ENCODE peak calls at places on chromosomes 4 and X, in seven cellular contexts. One of them, this sample, is unnamed.

GRCh38 chr4:83503974-83504373 is 19.1 kb upstream of the ABRAXAS1 start:
- DNase-seq in T-cell: peak
- DNase-seq in NCI-H460: no peak
- DNase-seq in RPMI7951: no peak
- DNase-seq in stimulated activated CD8-positive, alpha-beta memory T cell treated with anti-CD3 and anti-CD28 coated beads, Interleukin-2, amount 100 ng/mL, for 48 hours: no peak
- DNase-seq in left ventricle myocardium inferior: no peak
- DNase-seq in EH: no peak
- DNase-seq in this sample: no peak

GRCh38 chr4:180617203-180617602 is 1626.0 kb upstream of the TENM3 start:
- DNase-seq in T-cell: no peak
- DNase-seq in NCI-H460: no peak
- DNase-seq in RPMI7951: peak
- DNase-seq in stimulated activated CD8-positive, alpha-beta memory T cell treated with anti-CD3 and anti-CD28 coated beads, Interleukin-2, amount 100 ng/mL, for 48 hours: no peak
- DNase-seq in left ventricle myocardium inferior: no peak
- DNase-seq in EH: no peak
- DNase-seq in this sample: no peak

GRCh38 chr4:120926358-120927025 is 4.0 kb upstream of the PRDM5 start:
- DNase-seq in T-cell: no peak
- DNase-seq in NCI-H460: no peak
- DNase-seq in RPMI7951: no peak
- DNase-seq in stimulated activated CD8-positive, alpha-beta memory T cell treated with anti-CD3 and anti-CD28 coated beads, Interleukin-2, amount 100 ng/mL, for 48 hours: no peak
- DNase-seq in left ventricle myocardium inferior: no peak
- DNase-seq in EH: peak
- DNase-seq in this sample: no peak

GRCh38 chrX:123504047-123504446 is 228.8 kb downstream of the THOC2 start:
- DNase-seq in T-cell: no peak
- DNase-seq in NCI-H460: no peak
- DNase-seq in RPMI7951: peak
- DNase-seq in stimulated activated CD8-positive, alpha-beta memory T cell treated with anti-CD3 and anti-CD28 coated beads, Interleukin-2, amount 100 ng/mL, for 48 hours: no peak
- DNase-seq in left ventricle myocardium inferior: no peak
- DNase-seq in EH: peak
- DNase-seq in this sample: no peak

GRCh38 chr4:891747-892146 is 40.4 kb downstream of the GAK start:
- DNase-seq in T-cell: no peak
- DNase-seq in NCI-H460: no peak
- DNase-seq in RPMI7951: no peak
- DNase-seq in stimulated activated CD8-positive, alpha-beta memory T cell treated with anti-CD3 and anti-CD28 coated beads, Interleukin-2, amount 100 ng/mL, for 48 hours: no peak
- DNase-seq in left ventricle myocardium inferior: no peak
- DNase-seq in EH: peak
- DNase-seq in this sample: peak

GRCh38 chrX:107729558-107730297 is 45.9 kb downstream of the TSC22D3 start:
- DNase-seq in T-cell: no peak
- DNase-seq in NCI-H460: no peak
- DNase-seq in RPMI7951: no peak
- DNase-seq in stimulated activated CD8-positive, alpha-beta memory T cell treated with anti-CD3 and anti-CD28 coated beads, Interleukin-2, amount 100 ng/mL, for 48 hours: no peak
- DNase-seq in left ventricle myocardium inferior: peak
- DNase-seq in EH: no peak
- DNase-seq in this sample: peak

GRCh38 chrX:74234829-74235228 is 69.2 kb upstream of the ZCCHC13 start:
- DNase-seq in T-cell: no peak
- DNase-seq in NCI-H460: no peak
- DNase-seq in RPMI7951: no peak
- DNase-seq in stimulated activated CD8-positive, alpha-beta memory T cell treated with anti-CD3 and anti-CD28 coated beads, Interleukin-2, amount 100 ng/mL, for 48 hours: no peak
- DNase-seq in left ventricle myocardium inferior: no peak
- DNase-seq in EH: no peak
- DNase-seq in this sample: no peak

GRCh38 chr4:40710484-40711269 is 39.1 kb upstream of the NSUN7 start:
- DNase-seq in T-cell: no peak
- DNase-seq in NCI-H460: no peak
- DNase-seq in RPMI7951: no peak
- DNase-seq in stimulated activated CD8-positive, alpha-beta memory T cell treated with anti-CD3 and anti-CD28 coated beads, Interleukin-2, amount 100 ng/mL, for 48 hours: no peak
- DNase-seq in left ventricle myocardium inferior: no peak
- DNase-seq in EH: no peak
- DNase-seq in this sample: no peak

GRCh38 chr4:17385403-17385802 is 126.5 kb downstream of the QDPR start:
- DNase-seq in T-cell: no peak
- DNase-seq in NCI-H460: no peak
- DNase-seq in RPMI7951: peak
- DNase-seq in stimulated activated CD8-positive, alpha-beta memory T cell treated with anti-CD3 and anti-CD28 coated beads, Interleukin-2, amount 100 ng/mL, for 48 hours: no peak
- DNase-seq in left ventricle myocardium inferior: no peak
- DNase-seq in EH: peak
- DNase-seq in this sample: peak

GRCh38 chrX:18415386-18415785 is 10.0 kb upstream of the CDKL5 start:
- DNase-seq in T-cell: no peak
- DNase-seq in NCI-H460: no peak
- DNase-seq in RPMI7951: no peak
- DNase-seq in stimulated activated CD8-positive, alpha-beta memory T cell treated with anti-CD3 and anti-CD28 coated beads, Interleukin-2, amount 100 ng/mL, for 48 hours: no peak
- DNase-seq in left ventricle myocardium inferior: no peak
- DNase-seq in EH: peak
- DNase-seq in this sample: peak

GRCh38 chr4:4327652-4328121 is 37.6 kb downstream of the ZBTB49 start:
- DNase-seq in T-cell: no peak
- DNase-seq in NCI-H460: no peak
- DNase-seq in RPMI7951: no peak
- DNase-seq in stimulated activated CD8-positive, alpha-beta memory T cell treated with anti-CD3 and anti-CD28 coated beads, Interleukin-2, amount 100 ng/mL, for 48 hours: no peak
- DNase-seq in left ventricle myocardium inferior: peak
- DNase-seq in EH: peak
- DNase-seq in this sample: peak

GRCh38 chr4:158446106-158446505 is 75.6 kb upstream of the RXFP1 start:
- DNase-seq in T-cell: no peak
- DNase-seq in NCI-H460: peak
- DNase-seq in RPMI7951: no peak
- DNase-seq in stimulated activated CD8-positive, alpha-beta memory T cell treated with anti-CD3 and anti-CD28 coated beads, Interleukin-2, amount 100 ng/mL, for 48 hours: no peak
- DNase-seq in left ventricle myocardium inferior: no peak
- DNase-seq in EH: peak
- DNase-seq in this sample: no peak

GRCh38 chrX:69362354-69362753 is 141.8 kb upstream of the NALF2 start:
- DNase-seq in T-cell: no peak
- DNase-seq in NCI-H460: no peak
- DNase-seq in RPMI7951: peak
- DNase-seq in stimulated activated CD8-positive, alpha-beta memory T cell treated with anti-CD3 and anti-CD28 coated beads, Interleukin-2, amount 100 ng/mL, for 48 hours: no peak
- DNase-seq in left ventricle myocardium inferior: no peak
- DNase-seq in EH: peak
- DNase-seq in this sample: no peak

GRCh38 chr4:40194602-40195161 is 2.1 kb upstream of the RHOH start:
- DNase-seq in T-cell: peak
- DNase-seq in NCI-H460: peak
- DNase-seq in RPMI7951: peak
- DNase-seq in stimulated activated CD8-positive, alpha-beta memory T cell treated with anti-CD3 and anti-CD28 coated beads, Interleukin-2, amount 100 ng/mL, for 48 hours: no peak
- DNase-seq in left ventricle myocardium inferior: no peak
- DNase-seq in EH: peak
- DNase-seq in this sample: no peak

GRCh38 chrX:47815901-47816845 is 20.5 kb upstream of the ZNF81 start:
- DNase-seq in T-cell: no peak
- DNase-seq in NCI-H460: no peak
- DNase-seq in RPMI7951: no peak
- DNase-seq in stimulated activated CD8-positive, alpha-beta memory T cell treated with anti-CD3 and anti-CD28 coated beads, Interleukin-2, amount 100 ng/mL, for 48 hours: no peak
- DNase-seq in left ventricle myocardium inferior: no peak
- DNase-seq in EH: peak
- DNase-seq in this sample: no peak

GRCh38 chr4:8850074-8850829 is 21.4 kb downstream of the HMX1 start:
- DNase-seq in T-cell: no peak
- DNase-seq in NCI-H460: no peak
- DNase-seq in RPMI7951: no peak
- DNase-seq in stimulated activated CD8-positive, alpha-beta memory T cell treated with anti-CD3 and anti-CD28 coated beads, Interleukin-2, amount 100 ng/mL, for 48 hours: no peak
- DNase-seq in left ventricle myocardium inferior: peak
- DNase-seq in EH: no peak
- DNase-seq in this sample: no peak

GRCh38 chrX:65203545-65203944 is 227.3 kb upstream of the ZC4H2 start:
- DNase-seq in T-cell: no peak
- DNase-seq in NCI-H460: no peak
- DNase-seq in RPMI7951: no peak
- DNase-seq in stimulated activated CD8-positive, alpha-beta memory T cell treated with anti-CD3 and anti-CD28 coated beads, Interleukin-2, amount 100 ng/mL, for 48 hours: no peak
- DNase-seq in left ventricle myocardium inferior: no peak
- DNase-seq in EH: no peak
- DNase-seq in this sample: no peak

GRCh38 chrX:151973851-151974335 is 583 bp downstream of the GABRE start:
- DNase-seq in T-cell: no peak
- DNase-seq in NCI-H460: peak
- DNase-seq in RPMI7951: peak
- DNase-seq in stimulated activated CD8-positive, alpha-beta memory T cell treated with anti-CD3 and anti-CD28 coated beads, Interleukin-2, amount 100 ng/mL, for 48 hours: no peak
- DNase-seq in left ventricle myocardium inferior: peak
- DNase-seq in EH: peak
- DNase-seq in this sample: peak

GRCh38 chr4:134762053-134762452 is 560.5 kb upstream of the PABPC4L start:
- DNase-seq in T-cell: no peak
- DNase-seq in NCI-H460: no peak
- DNase-seq in RPMI7951: no peak
- DNase-seq in stimulated activated CD8-positive, alpha-beta memory T cell treated with anti-CD3 and anti-CD28 coated beads, Interleukin-2, amount 100 ng/mL, for 48 hours: no peak
- DNase-seq in left ventricle myocardium inferior: no peak
- DNase-seq in EH: no peak
- DNase-seq in this sample: no peak

GRCh38 chrX:101219840-101220191 is 230 bp downstream of the DRP2 start:
- DNase-seq in T-cell: no peak
- DNase-seq in NCI-H460: no peak
- DNase-seq in RPMI7951: peak
- DNase-seq in stimulated activated CD8-positive, alpha-beta memory T cell treated with anti-CD3 and anti-CD28 coated beads, Interleukin-2, amount 100 ng/mL, for 48 hours: peak
- DNase-seq in left ventricle myocardium inferior: no peak
- DNase-seq in EH: peak
- DNase-seq in this sample: peak

GRCh38 chr4:68498413-68499007 is 51.2 kb downstream of the TMPRSS11E start:
- DNase-seq in T-cell: peak
- DNase-seq in NCI-H460: peak
- DNase-seq in RPMI7951: peak
- DNase-seq in stimulated activated CD8-positive, alpha-beta memory T cell treated with anti-CD3 and anti-CD28 coated beads, Interleukin-2, amount 100 ng/mL, for 48 hours: peak
- DNase-seq in left ventricle myocardium inferior: no peak
- DNase-seq in EH: peak
- DNase-seq in this sample: peak

GRCh38 chr4:1726146-1726934 is 5.0 kb downstream of the TACC3 start:
- DNase-seq in T-cell: peak
- DNase-seq in NCI-H460: peak
- DNase-seq in RPMI7951: peak
- DNase-seq in stimulated activated CD8-positive, alpha-beta memory T cell treated with anti-CD3 and anti-CD28 coated beads, Interleukin-2, amount 100 ng/mL, for 48 hours: peak
- DNase-seq in left ventricle myocardium inferior: peak
- DNase-seq in EH: peak
- DNase-seq in this sample: peak

GRCh38 chr4:155891058-155891457 is 12.4 kb upstream of the TDO2 start:
- DNase-seq in T-cell: no peak
- DNase-seq in NCI-H460: no peak
- DNase-seq in RPMI7951: peak
- DNase-seq in stimulated activated CD8-positive, alpha-beta memory T cell treated with anti-CD3 and anti-CD28 coated beads, Interleukin-2, amount 100 ng/mL, for 48 hours: no peak
- DNase-seq in left ventricle myocardium inferior: no peak
- DNase-seq in EH: peak
- DNase-seq in this sample: no peak

GRCh38 chr4:56410247-56410646 is 23.0 kb upstream of the AASDH start:
- DNase-seq in T-cell: no peak
- DNase-seq in NCI-H460: no peak
- DNase-seq in RPMI7951: peak
- DNase-seq in stimulated activated CD8-positive, alpha-beta memory T cell treated with anti-CD3 and anti-CD28 coated beads, Interleukin-2, amount 100 ng/mL, for 48 hours: no peak
- DNase-seq in left ventricle myocardium inferior: no peak
- DNase-seq in EH: peak
- DNase-seq in this sample: peak